ENCODE peak calls at places on chromosomes 1 and 21, in five cellular contexts. One of them, this sample, is unnamed.

GRCh38 chr1:156675715-156676311 is 1.4 kb downstream of the NES start:
- DNase-seq in iPS DF 19.7: no peak
- DNase-seq in GDM1: no peak
- DNase-seq in effector memory CD4-positive, alpha-beta T cell: no peak
- DNase-seq in psoas muscle: no peak
- DNase-seq in this sample: no peak

GRCh38 chr1:156103521-156103947 is 11.0 kb upstream of the LMNA start:
- DNase-seq in effector memory CD4-positive, alpha-beta T cell: peak; percentile 39
- DNase-seq in GDM1: no peak
- DNase-seq in iPS DF 19.7: no peak
- DNase-seq in psoas muscle: peak; percentile 63
- DNase-seq in this sample: peak; percentile 47

GRCh38 chr1:22529901-22530621 is 33.2 kb upstream of the EPHA8 start:
- DNase-seq in effector memory CD4-positive, alpha-beta T cell: no peak
- DNase-seq in GDM1: no peak
- DNase-seq in iPS DF 19.7: no peak
- DNase-seq in psoas muscle: peak; percentile 48
- DNase-seq in this sample: no peak

GRCh38 chr21:45383111-45383614 is 21.8 kb upstream of the COL18A1 start:
- DNase-seq in GDM1: no peak
- DNase-seq in psoas muscle: peak; percentile 34
- DNase-seq in iPS DF 19.7: no peak
- DNase-seq in effector memory CD4-positive, alpha-beta T cell: no peak
- DNase-seq in this sample: no peak

GRCh38 chr1:26827663-26828062 is 1.2 kb downstream of the ZDHHC18 start:
- DNase-seq in effector memory CD4-positive, alpha-beta T cell: no peak
- DNase-seq in GDM1: no peak
- DNase-seq in psoas muscle: no peak
- DNase-seq in iPS DF 19.7: no peak
- DNase-seq in this sample: no peak

GRCh38 chr21:16124397-16125130 is 394.8 kb downstream of the USP25 start:
- DNase-seq in psoas muscle: no peak
- DNase-seq in effector memory CD4-positive, alpha-beta T cell: no peak
- DNase-seq in GDM1: no peak
- DNase-seq in iPS DF 19.7: no peak
- DNase-seq in this sample: no peak

GRCh38 chr1:212293579-212293978 is 8.4 kb downstream of the PPP2R5A start:
- DNase-seq in psoas muscle: no peak
- DNase-seq in iPS DF 19.7: no peak
- DNase-seq in effector memory CD4-positive, alpha-beta T cell: no peak
- DNase-seq in GDM1: no peak
- DNase-seq in this sample: no peak

GRCh38 chr1:152053375-152053774 is 16.6 kb upstream of the S100A11 start:
- DNase-seq in iPS DF 19.7: no peak
- DNase-seq in effector memory CD4-positive, alpha-beta T cell: no peak
- DNase-seq in psoas muscle: no peak
- DNase-seq in GDM1: no peak
- DNase-seq in this sample: no peak

GRCh38 chr1:20343149-20343936 is 52.7 kb downstream of the VWA5B1 start:
- DNase-seq in GDM1: no peak
- DNase-seq in psoas muscle: peak; percentile 67
- DNase-seq in effector memory CD4-positive, alpha-beta T cell: peak; percentile 20
- DNase-seq in iPS DF 19.7: no peak
- DNase-seq in this sample: no peak

GRCh38 chr1:19208710-19209438 is 1.2 kb downstream of the UBR4 start:
- DNase-seq in iPS DF 19.7: no peak
- DNase-seq in psoas muscle: no peak
- DNase-seq in GDM1: no peak
- DNase-seq in effector memory CD4-positive, alpha-beta T cell: no peak
- DNase-seq in this sample: no peak

GRCh38 chr1:205360166-205360565 is 3.4 kb upstream of the KLHDC8A start:
- DNase-seq in psoas muscle: no peak
- DNase-seq in iPS DF 19.7: no peak
- DNase-seq in GDM1: no peak
- DNase-seq in effector memory CD4-positive, alpha-beta T cell: no peak
- DNase-seq in this sample: no peak

GRCh38 chr1:184492543-184492942 is 105.7 kb downstream of the C1orf21 start:
- DNase-seq in GDM1: no peak
- DNase-seq in effector memory CD4-positive, alpha-beta T cell: no peak
- DNase-seq in psoas muscle: no peak
- DNase-seq in iPS DF 19.7: no peak
- DNase-seq in this sample: no peak